ENCODE peak calls at places on chromosomes 3 and 15, in four cellular contexts. Z is RWPE1; O is esophagus squamous epithelium; F is naive thymus-derived CD4-positive, alpha-beta T cell. C is an unnamed sample.

GRCh38 chr3:13853978-13854296 is 25.9 kb downstream of the WNT7A start:
- DNase-seq in Z (peak), F (no peak), O (no peak), C (no peak)

GRCh38 chr15:99571299-99571698 is 5.5 kb downstream of the MEF2A start:
- DNase-seq in F (no peak), Z (no peak), O (no peak), C (no peak)

GRCh38 chr3:126999383-126999782 is 16.5 kb downstream of the PLXNA1 start:
- DNase-seq in F (no peak), O (no peak), Z (no peak), C (peak)

GRCh38 chr3:33146791-33147445 is 33.1 kb downstream of the CRTAP start:
- DNase-seq in Z (no peak), O (no peak), F (no peak), C (peak)

GRCh38 chr15:84911879-84912660 is 27.6 kb downstream of the SLC28A1 start:
- DNase-seq in O (no peak), F (no peak), Z (peak), C (peak)

GRCh38 chr3:71813073-71813472 is 28.1 kb upstream of the PROK2 start:
- DNase-seq in O (no peak), Z (no peak), F (no peak), C (no peak)

GRCh38 chr15:99201410-99202175 is 47.8 kb downstream of the TTC23 start:
- DNase-seq in Z (no peak), O (no peak), F (no peak), C (no peak)

GRCh38 chr15:94105760-94106159 is 125.6 kb upstream of the MCTP2 start:
- DNase-seq in F (no peak), Z (no peak), O (no peak), C (no peak)

GRCh38 chr3:16060358-16060852 is 114.1 kb upstream of the GALNT15 start:
- DNase-seq in O (no peak), F (no peak), Z (peak), C (no peak)

GRCh38 chr3:47573190-47574172 is 5.2 kb downstream of the CSPG5 start:
- DNase-seq in O (no peak), Z (no peak), F (no peak), C (peak)

GRCh38 chr15:100759116-100759515 is 120.5 kb upstream of the ALDH1A3 start:
- DNase-seq in O (no peak), F (no peak), Z (no peak), C (no peak)

GRCh38 chr3:5095879-5096278 is 26.2 kb upstream of the ARL8B start:
- DNase-seq in F (no peak), O (no peak), Z (no peak), C (peak)

GRCh38 chr3:174440350-174440716 is 418.8 kb upstream of the NAALADL2 start:
- DNase-seq in F (peak), O (no peak), Z (peak), C (no peak)

GRCh38 chr3:49530231-49530630 is 24.0 kb upstream of the BSN start:
- DNase-seq in F (no peak), Z (no peak), O (no peak), C (no peak)

GRCh38 chr3:3800685-3801509 is 1.7 kb downstream of the LRRN1 start:
- DNase-seq in Z (no peak), F (no peak), O (no peak), C (peak)

GRCh38 chr3:177123820-177124219 is 73.5 kb downstream of the TBL1XR1 start:
- DNase-seq in F (no peak), O (no peak), Z (no peak), C (no peak)
- H3K27ac ChIP-seq in F (no peak), O (no peak), Z (no peak), C (no peak)

GRCh38 chr15:64763462-64763861 is 11.9 kb downstream of the RBPMS2 start:
- DNase-seq in O (no peak), F (no peak), Z (no peak), C (no peak)

GRCh38 chr15:64763874-64764273 is 11.5 kb downstream of the RBPMS2 start:
- DNase-seq in Z (no peak), F (no peak), O (no peak), C (no peak)

GRCh38 chr15:64761156-64761555 is 14.2 kb downstream of the RBPMS2 start:
- DNase-seq in O (no peak), Z (no peak), F (no peak), C (no peak)

GRCh38 chr15:64762546-64762945 is 12.8 kb downstream of the RBPMS2 start:
- DNase-seq in Z (no peak), O (no peak), F (no peak), C (no peak)

DNA sequence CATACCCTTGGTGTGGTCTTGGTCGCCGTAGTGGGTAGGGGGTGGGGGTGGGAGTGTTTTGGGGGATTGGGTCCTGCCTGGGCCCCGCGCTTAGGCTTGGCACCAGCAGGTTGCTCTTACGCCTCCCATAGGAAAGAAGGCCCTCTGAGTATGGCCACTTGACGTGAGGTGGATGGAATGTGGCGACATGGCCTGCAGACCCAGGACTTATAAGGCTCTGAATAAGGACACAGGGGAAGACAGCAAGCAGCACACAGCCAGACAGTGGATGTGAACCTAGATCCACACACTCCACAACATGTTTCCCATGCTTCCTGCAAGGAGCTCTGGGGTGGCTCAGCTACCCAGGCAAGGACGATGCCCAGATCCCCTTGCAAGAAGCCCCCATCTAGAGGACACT is 12.4 kb downstream of the RBPMS2 start:
- DNase-seq in F (no peak), O (no peak), Z (no peak), C (no peak)
- H3K27ac ChIP-seq in F (no peak), O (peak), Z (no peak), C (no peak)

GRCh38 chr3:185362850-185363661 is at the start of gene MAP3K13:
- DNase-seq in Z (peak), O (peak), F (no peak), C (peak)
- H3K27ac ChIP-seq in Z (no peak), O (peak), F (no peak), C (peak)

DNA sequence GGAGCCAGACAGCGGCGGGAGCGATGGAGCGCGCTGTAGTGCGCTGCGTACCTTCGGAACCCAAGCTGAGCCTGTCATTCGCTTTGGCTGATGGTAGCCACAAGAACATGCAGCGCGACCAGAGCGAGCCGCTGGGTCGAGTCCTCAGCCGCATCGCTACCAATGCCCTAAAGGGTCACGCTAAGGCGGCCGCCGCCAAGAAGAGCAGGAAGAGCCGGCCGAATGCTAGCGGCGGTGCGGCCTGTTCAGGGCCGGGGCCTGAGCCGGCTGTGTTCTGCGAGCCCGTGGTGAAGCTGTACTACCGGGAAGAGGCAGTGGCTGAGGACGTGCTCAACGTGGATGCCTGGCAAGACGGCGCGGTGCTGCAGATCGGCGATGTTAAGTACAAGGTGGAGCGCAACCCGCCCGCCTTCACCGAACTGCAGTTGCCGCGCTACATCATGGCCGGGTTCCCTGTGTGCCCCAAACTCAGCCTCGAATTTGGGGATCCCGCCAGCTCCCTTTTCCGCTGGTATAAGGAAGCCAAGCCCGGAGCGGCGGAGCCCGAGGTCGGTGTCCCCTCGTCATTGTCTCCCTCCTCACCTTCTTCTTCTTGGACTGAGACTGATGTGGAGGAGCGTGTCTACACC is 499 bp downstream of the PDE12 start:
- DNase-seq in Z (no peak), O (no peak), F (no peak), C (no peak)
- H3K27ac ChIP-seq in Z (peak), O (peak), F (peak), C (peak)

DNA sequence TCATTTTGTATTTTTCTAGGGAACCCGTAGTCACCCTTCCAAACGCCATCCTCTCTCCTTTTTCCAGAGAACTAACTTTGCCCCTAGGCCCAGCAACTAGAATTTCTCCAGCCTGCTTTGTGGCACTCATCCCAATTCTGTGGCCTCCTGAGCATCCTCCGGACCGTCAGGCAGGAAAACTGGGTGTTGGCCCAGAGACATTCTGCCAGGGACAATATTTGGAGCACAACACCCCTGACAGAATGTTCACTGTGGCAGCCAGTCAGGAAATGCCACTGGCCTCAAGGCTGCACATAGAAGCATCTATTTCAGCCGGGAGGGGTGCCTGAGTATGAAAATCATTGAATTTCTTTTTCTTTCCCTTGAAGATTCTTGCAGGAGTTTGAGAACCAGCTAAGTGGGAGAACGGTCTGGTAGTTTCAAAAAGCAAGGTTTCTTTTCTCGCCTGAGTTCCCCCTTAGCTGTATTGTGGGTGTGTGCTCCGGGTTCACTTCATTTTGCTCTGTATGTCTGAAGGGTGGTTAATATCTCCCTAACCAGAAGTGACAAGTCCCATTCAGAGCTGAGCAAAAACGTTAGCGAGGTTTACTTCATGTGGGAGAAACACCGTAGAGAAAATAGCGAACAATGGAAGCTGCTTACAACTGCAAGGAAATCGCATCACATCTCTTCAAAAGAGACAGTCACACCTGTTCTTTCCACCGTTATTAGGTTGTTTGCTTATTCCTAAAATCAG is 108.1 kb upstream of the TPM1 start:
- DNase-seq in F (no peak), O (no peak), Z (no peak), C (no peak)
- H3K27ac ChIP-seq in F (no peak), O (no peak), Z (no peak), C (no peak)